ENCODE peak calls at places on chromosomes 3 and 15, in five cellular contexts. One of them, this sample, is unnamed.

GRCh38 chr3:53702776-53703175 is 143.4 kb downstream of the CHDH start:
- DNase-seq in Kasumi-1: no peak
- DNase-seq in iPS-NIHi11: no peak
- DNase-seq in GM03348: no peak
- DNase-seq in caudate nucleus: no peak
- DNase-seq in this sample: no peak

GRCh38 chr3:97810779-97811390 is 10.9 kb upstream of the CRYBG3 start:
- DNase-seq in GM03348: peak
- DNase-seq in iPS-NIHi11: no peak
- DNase-seq in caudate nucleus: no peak
- DNase-seq in Kasumi-1: no peak
- DNase-seq in this sample: no peak

GRCh38 chr3:197320582-197320981 is 22.2 kb upstream of the DLG1 start:
- DNase-seq in iPS-NIHi11: no peak
- DNase-seq in Kasumi-1: no peak
- DNase-seq in GM03348: no peak
- DNase-seq in caudate nucleus: no peak
- DNase-seq in this sample: no peak

GRCh38 chr15:64642875-64643274 is 132.5 kb downstream of the RBPMS2 start:
- DNase-seq in iPS-NIHi11: no peak
- DNase-seq in caudate nucleus: no peak
- DNase-seq in Kasumi-1: no peak
- DNase-seq in GM03348: no peak
- DNase-seq in this sample: no peak

GRCh38 chr3:13878711-13879101 is 1.2 kb downstream of the WNT7A start:
- DNase-seq in Kasumi-1: no peak
- DNase-seq in GM03348: no peak
- DNase-seq in iPS-NIHi11: peak
- DNase-seq in caudate nucleus: no peak
- DNase-seq in this sample: peak

GRCh38 chr3:109643590-109643989 is 306.2 kb upstream of the DPPA4 start:
- DNase-seq in iPS-NIHi11: no peak
- DNase-seq in caudate nucleus: no peak
- DNase-seq in GM03348: peak
- DNase-seq in Kasumi-1: no peak
- DNase-seq in this sample: no peak

GRCh38 chr3:190699784-190700183 is 162.7 kb downstream of the GMNC start:
- DNase-seq in iPS-NIHi11: no peak
- DNase-seq in Kasumi-1: peak
- DNase-seq in GM03348: no peak
- DNase-seq in caudate nucleus: no peak
- DNase-seq in this sample: no peak

GRCh38 chr3:121574449-121574848 is 6.7 kb downstream of the ARGFX start:
- DNase-seq in caudate nucleus: no peak
- DNase-seq in iPS-NIHi11: no peak
- DNase-seq in GM03348: no peak
- DNase-seq in Kasumi-1: no peak
- DNase-seq in this sample: no peak

GRCh38 chr3:67610458-67610857 is 44.0 kb downstream of the SUCLG2 start:
- DNase-seq in caudate nucleus: no peak
- DNase-seq in iPS-NIHi11: no peak
- DNase-seq in GM03348: peak
- DNase-seq in Kasumi-1: no peak
- DNase-seq in this sample: no peak

GRCh38 chr3:132145833-132146232 is 111.0 kb upstream of the CPNE4 start:
- DNase-seq in Kasumi-1: no peak
- DNase-seq in caudate nucleus: no peak
- DNase-seq in GM03348: peak
- DNase-seq in iPS-NIHi11: no peak
- DNase-seq in this sample: no peak

GRCh38 chr3:38454884-38455638 is 1.4 kb downstream of the ACVR2B start:
- DNase-seq in iPS-NIHi11: peak
- DNase-seq in Kasumi-1: peak
- DNase-seq in GM03348: peak
- DNase-seq in caudate nucleus: no peak
- DNase-seq in this sample: no peak

GRCh38 chr3:110815008-110815583 is 256.5 kb upstream of the NECTIN3 start:
- DNase-seq in GM03348: peak
- DNase-seq in iPS-NIHi11: no peak
- DNase-seq in Kasumi-1: peak
- DNase-seq in caudate nucleus: no peak
- DNase-seq in this sample: no peak

GRCh38 chr15:38853608-38854007 is 289.0 kb upstream of the RASGRP1 start:
- DNase-seq in GM03348: peak
- DNase-seq in caudate nucleus: no peak
- DNase-seq in Kasumi-1: no peak
- DNase-seq in iPS-NIHi11: peak
- DNase-seq in this sample: peak

GRCh38 chr3:53941174-53941573 is 49.5 kb upstream of the SELENOK start:
- DNase-seq in caudate nucleus: no peak
- DNase-seq in iPS-NIHi11: no peak
- DNase-seq in Kasumi-1: no peak
- DNase-seq in GM03348: peak
- DNase-seq in this sample: no peak

GRCh38 chr3:190252080-190252479 is 70.2 kb downstream of the CLDN1 start:
- DNase-seq in caudate nucleus: no peak
- DNase-seq in iPS-NIHi11: no peak
- DNase-seq in Kasumi-1: no peak
- DNase-seq in GM03348: peak
- DNase-seq in this sample: no peak

GRCh38 chr3:44992555-44993470 is 16.8 kb downstream of the EXOSC7 start:
- DNase-seq in iPS-NIHi11: peak
- DNase-seq in Kasumi-1: peak
- DNase-seq in caudate nucleus: no peak
- DNase-seq in GM03348: peak
- DNase-seq in this sample: no peak

GRCh38 chr15:71411538-71412482 is 296.5 kb downstream of the THSD4 start:
- DNase-seq in GM03348: no peak
- DNase-seq in Kasumi-1: no peak
- DNase-seq in iPS-NIHi11: peak
- DNase-seq in caudate nucleus: peak
- DNase-seq in this sample: no peak

GRCh38 chr15:49242820-49243219 is 72.8 kb downstream of the GALK2 start:
- DNase-seq in Kasumi-1: no peak
- DNase-seq in iPS-NIHi11: peak
- DNase-seq in caudate nucleus: no peak
- DNase-seq in GM03348: peak
- DNase-seq in this sample: no peak

GRCh38 chr3:192130534-192131132 is 596.7 kb downstream of the FGF12 start:
- DNase-seq in caudate nucleus: no peak
- DNase-seq in GM03348: peak
- DNase-seq in Kasumi-1: peak
- DNase-seq in iPS-NIHi11: peak
- DNase-seq in this sample: no peak